ENCODE peak calls at places on chromosomes 7 and 10, in seven cellular contexts. Q is neuronal stem cell, E is esophagus squamous epithelium, Y is left ventricle myocardium inferior, S is upper lobe of right lung, U is endodermal cell, G is brain microvascular endothelial cell. C is an unnamed sample. For H3K36me3, the result is how much of the 10 kb centered on the place peaks cover.

GRCh38 chr10:12322583-12323131 is 26.7 kb upstream of the CAMK1D start:
- DNase-seq in S (no peak), G (no peak), Q (no peak), U (no peak), Y (no peak), E (no peak), C (no peak)

GRCh38 chr7:134056816-134057215 is 70.3 kb upstream of the LRGUK start:
- DNase-seq in S (no peak), U (no peak), Q (no peak), G (no peak), E (no peak), Y (no peak), C (no peak)

GRCh38 chr7:112492165-112492564 is 11.4 kb downstream of the LSMEM1 start:
- DNase-seq in S (no peak), E (no peak), Q (no peak), G (no peak), Y (no peak), U (peak), C (no peak)

GRCh38 chr7:105622114-105622731 is 40.9 kb upstream of the EFCAB10 start:
- DNase-seq in Q (no peak), Y (no peak), E (no peak), S (peak), U (peak), G (no peak), C (no peak)

GRCh38 chr10:25501912-25502311 is 327.1 kb downstream of the GPR158 start:
- DNase-seq in G (no peak), Y (no peak), U (no peak), E (no peak), Q (no peak), S (no peak), C (peak)

GRCh38 chr7:139727151-139727705 is 50.6 kb downstream of the HIPK2 start:
- DNase-seq in G (no peak), Y (no peak), E (no peak), U (peak), S (no peak), Q (no peak), C (no peak)

GRCh38 chr7:93944673-93945072 is 23.1 kb downstream of the GNG11 start:
- DNase-seq in E (no peak), G (no peak), S (no peak), Q (no peak), Y (no peak), U (no peak), C (no peak)

GRCh38 chr10:15137636-15138035 is 30.9 kb downstream of the NMT2 start:
- DNase-seq in U (no peak), S (no peak), Y (no peak), G (no peak), Q (no peak), E (no peak), C (no peak)

GRCh38 chr7:105677803-105678583 is 96.7 kb upstream of the EFCAB10 start:
- DNase-seq in G (no peak), Y (no peak), S (no peak), U (no peak), E (no peak), Q (no peak), C (no peak)

GRCh38 chr7:99456288-99456687 is 9.7 kb downstream of the ATP5MF start:
- DNase-seq in S (no peak), E (no peak), Q (no peak), Y (no peak), G (no peak), U (no peak), C (no peak)

GRCh38 chr10:55174419-55174818 is 373.4 kb upstream of the PCDH15 start:
- DNase-seq in E (no peak), U (peak), Y (no peak), Q (no peak), S (no peak), G (no peak), C (peak)

GRCh38 chr7:112550468-112551060 is 69.8 kb downstream of the LSMEM1 start:
- DNase-seq in U (peak), Q (no peak), S (no peak), G (peak), E (no peak), Y (no peak), C (peak)

GRCh38 chr7:33905389-33906032 is at the start of gene BMPER:
- DNase-seq in U (peak), E (no peak), Y (peak), S (peak), G (no peak), Q (peak), C (peak)

GRCh38 chr10:112374724-112375541 is 1.0 kb downstream of the ACSL5 start:
- DNase-seq in S (no peak), U (peak), Y (no peak), G (no peak), E (no peak), Q (no peak), C (no peak)

GRCh38 chr10:5551531-5552375 is 27.0 kb downstream of the CALML3 start:
- DNase-seq in G (peak), S (peak), E (no peak), Q (no peak), U (no peak), Y (peak), C (no peak)

GRCh38 chr7:130361681-130362080 is 17.1 kb downstream of the CPA5 start:
- DNase-seq in G (no peak), Y (no peak), E (no peak), Q (no peak), S (peak), U (no peak), C (no peak)

GRCh38 chr10:59587083-59587755 is 122.4 kb downstream of the SLC16A9 start:
- DNase-seq in Y (no peak), G (no peak), Q (no peak), S (no peak), U (no peak), E (no peak), C (no peak)

GRCh38 chr10:129601737-129602136 is 134.7 kb downstream of the MGMT start:
- DNase-seq in S (no peak), G (no peak), E (no peak), Y (no peak), Q (no peak), U (peak), C (no peak)

GRCh38 chr7:66221442-66221841 is 16.3 kb downstream of the TPST1 start:
- DNase-seq in Q (no peak), G (no peak), U (no peak), Y (no peak), E (no peak), S (no peak), C (no peak)

GRCh38 chr7:158264881-158265742 is 322.5 kb downstream of the PTPRN2 start:
- DNase-seq in E (no peak), G (no peak), Q (no peak), S (peak), U (no peak), Y (no peak), C (no peak)

GRCh38 chr10:3532644-3533043 is 252.4 kb downstream of the KLF6 start:
- DNase-seq in G (no peak), U (no peak), E (no peak), Q (no peak), S (no peak), Y (no peak), C (no peak)

GRCh38 chr7:149686001-149686400 is 87.4 kb downstream of the ZNF467 start:
- DNase-seq in U (no peak), G (peak), Y (no peak), Q (no peak), E (no peak), S (no peak), C (no peak)

GRCh38 chr7:92052159-92052558 is 82.1 kb downstream of the CYP51A1 start:
- DNase-seq in G (no peak), S (no peak), U (no peak), Y (no peak), Q (no peak), E (no peak), C (no peak)

GRCh38 chr7:151076863-151077704 is 3.5 kb downstream of the FASTK start:
- DNase-seq in G (no peak), U (peak), S (peak), Y (no peak), Q (no peak), E (no peak), C (peak)

GRCh38 chr7:141462958-141463357 is 88.3 kb upstream of the AGK start:
- DNase-seq in Y (no peak), S (no peak), G (no peak), U (no peak), E (no peak), Q (no peak), C (no peak)

GRCh38 chr7:80967536-80968297 is 48.9 kb upstream of the SEMA3C start:
- DNase-seq in S (no peak), U (no peak), Q (no peak), E (no peak), Y (no peak), G (no peak), C (no peak)

GRCh38 chr10:28948045-28948444 is 270.7 kb downstream of the BAMBI start:
- DNase-seq in U (no peak), Q (no peak), E (no peak), Y (no peak), G (peak), S (no peak), C (no peak)

GRCh38 chr10:28241766-28242399 is 61.0 kb downstream of the MPP7 start:
- DNase-seq in S (no peak), Y (no peak), Q (peak), G (peak), U (no peak), E (no peak), C (peak)

GRCh38 chr10:95289003-95289920 is 1.5 kb downstream of the PDLIM1 start:
- DNase-seq in S (no peak), E (no peak), Q (no peak), U (peak), Y (no peak), G (no peak), C (peak)

GRCh38 chr10:47418966-47419365 is 34.9 kb upstream of the ZNF488 start:
- DNase-seq in G (no peak), E (no peak), Y (no peak), Q (no peak), U (no peak), S (no peak), C (no peak)

GRCh38 chr7:66505531-66506451 is 122.9 kb upstream of the KCTD7 start:
- DNase-seq in S (no peak), G (no peak), E (no peak), Y (no peak), Q (no peak), U (no peak), C (no peak)

GRCh38 chr7:156739596-156739995 is 99.0 kb downstream of the RNF32 start:
- DNase-seq in U (no peak), S (no peak), Q (no peak), E (no peak), G (no peak), Y (no peak), C (no peak)

GRCh38 chr7:156731651-156732050 is 91.1 kb downstream of the RNF32 start:
- DNase-seq in E (no peak), Q (no peak), Y (no peak), G (no peak), U (no peak), S (no peak), C (no peak)

GRCh38 chr7:156732091-156732621 is 91.6 kb downstream of the RNF32 start:
- DNase-seq in G (peak), E (no peak), Q (no peak), U (no peak), Y (no peak), S (no peak), C (no peak)

GRCh38 chr7:156735861-156736260 is 95.3 kb downstream of the RNF32 start:
- DNase-seq in U (no peak), Q (no peak), S (no peak), G (no peak), Y (no peak), E (no peak), C (no peak)

GRCh38 chr7:156733638-156734037 is 93.1 kb downstream of the RNF32 start:
- DNase-seq in G (no peak), Q (no peak), Y (no peak), U (no peak), E (no peak), S (no peak), C (no peak)
- H3K36me3 ChIP-seq in G (under half), Q (under half), Y (under half), U (under half), E (half or more), S (under half), C (under half)

GRCh38 chr7:57388761-57389160 is 61.2 kb upstream of the ZNF716 start:
- DNase-seq in Y (no peak), E (no peak), U (no peak), G (no peak), S (no peak), Q (no peak), C (no peak)
- H3K36me3 ChIP-seq in Y (under half), E (under half), U (under half), G (under half), S (under half), Q (under half), C (under half)

GRCh38 chr10:119443441-119443840 is 99.1 kb downstream of the RGS10 start:
- DNase-seq in S (peak), G (no peak), U (no peak), E (no peak), Q (no peak), Y (no peak), C (no peak)
- H3K36me3 ChIP-seq in S (under half), G (under half), U (under half), E (under half), Q (under half), Y (half or more), C (under half)

DNA sequence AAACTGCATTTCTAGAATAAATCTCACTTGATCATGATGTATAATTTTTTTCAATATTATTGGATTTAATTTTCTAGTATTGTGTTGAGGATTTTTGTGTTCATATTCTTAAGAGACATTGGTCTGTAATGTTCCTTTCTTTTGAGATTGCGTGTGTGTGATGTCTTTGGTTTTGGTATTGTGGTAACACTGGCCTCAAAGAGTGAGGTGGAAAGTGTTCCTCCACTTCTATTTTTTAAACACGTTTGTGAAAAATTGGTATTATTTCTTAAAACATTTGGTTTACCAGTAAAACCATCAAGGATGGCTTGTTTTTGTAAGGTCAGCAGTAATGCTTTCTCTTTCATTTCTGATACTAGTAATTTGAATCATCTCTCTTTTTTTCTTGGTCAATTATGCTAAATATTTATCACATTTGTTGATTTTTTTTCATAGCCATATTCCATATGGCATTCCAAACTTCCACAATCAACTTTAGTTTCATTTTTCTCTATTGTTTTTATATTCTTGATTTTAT is 290.2 kb upstream of the CDC14C start:
- DNase-seq in E (no peak), G (no peak), Q (no peak), U (no peak), Y (no peak), S (no peak), C (no peak)
- H3K36me3 ChIP-seq in E (under half), G (under half), Q (under half), U (under half), Y (under half), S (under half), C (under half)

GRCh38 chr7:2212906-2213305 is 19.8 kb downstream of the MAD1L1 start:
- DNase-seq in Q (no peak), G (no peak), Y (no peak), E (no peak), S (peak), U (no peak), C (no peak)
- H3K36me3 ChIP-seq in Q (half or more), G (half or more), Y (half or more), E (half or more), S (half or more), U (half or more), C (under half)

GRCh38 chr10:102146971-102147428 is 5.2 kb upstream of the NOLC1 start:
- DNase-seq in S (no peak), U (no peak), Y (no peak), G (no peak), Q (no peak), E (no peak), C (no peak)
- H3K36me3 ChIP-seq in S (half or more), U (half or more), Y (half or more), G (half or more), Q (half or more), E (half or more), C (under half)

C was measured in neural progenitor cell.